ENCODE peak calls at places on chromosomes 4 and X, in nine cellular contexts. U is OCI-LY7, N is left ventricle myocardium inferior, P is AG04449, V is HFF-Myc, W is tibial nerve, J is endothelial cell of umbilical vein, M is retinal pigment epithelial cell, C is fibroblast of villous mesenchyme. B is an unnamed sample.

GRCh38 chrX:57772637-57773036 is 92.6 kb upstream of the NLRP2B start:
- DNase-seq in M (no peak), V (no peak), P (no peak), C (no peak), N (no peak), W (no peak), J (no peak), U (no peak), B (no peak)

GRCh38 chrX:53089224-53089842 is 4.6 kb upstream of the KANTR start:
- DNase-seq in V (no peak), N (peak), J (peak), C (peak), P (no peak), U (peak), M (no peak), W (peak), B (no peak)

GRCh38 chr4:148079945-148080344 is 348.1 kb downstream of the ARHGAP10 start:
- DNase-seq in U (no peak), J (no peak), V (no peak), P (no peak), C (no peak), M (no peak), W (no peak), N (no peak), B (no peak)

GRCh38 chr4:84866295-84866694 is 100.2 kb downstream of the WDFY3 start:
- DNase-seq in P (no peak), V (no peak), W (no peak), N (no peak), C (no peak), J (no peak), M (no peak), U (no peak), B (no peak)

GRCh38 chrX:112521658-112522057 is 158.1 kb downstream of the LHFPL1 start:
- DNase-seq in P (no peak), W (no peak), J (no peak), N (no peak), U (no peak), C (no peak), M (no peak), V (no peak), B (no peak)

GRCh38 chr4:19689511-19689910 is 562.2 kb upstream of the SLIT2 start:
- DNase-seq in W (no peak), U (no peak), J (peak), P (peak), M (peak), C (peak), V (no peak), N (no peak), B (no peak)

GRCh38 chr4:95363579-95363965 is 185.2 kb downstream of the UNC5C start:
- DNase-seq in N (no peak), U (no peak), P (no peak), V (no peak), M (no peak), C (peak), W (no peak), J (no peak), B (no peak)

GRCh38 chr4:13627185-13627605 is 330 bp downstream of the BOD1L1 start:
- DNase-seq in U (peak), N (no peak), W (no peak), P (no peak), C (peak), J (peak), V (no peak), M (no peak), B (no peak)

GRCh38 chrX:21926116-21926515 is 14.4 kb upstream of the SMS start:
- DNase-seq in U (no peak), J (peak), C (peak), P (no peak), M (no peak), N (no peak), W (no peak), V (no peak), B (no peak)

GRCh38 chrX:155888139-155888538 is 7.0 kb downstream of the VAMP7 start:
- DNase-seq in M (peak), P (peak), V (peak), N (no peak), U (no peak), J (peak), W (no peak), C (peak), B (no peak)

GRCh38 chrX:101686574-101686973 is 26.9 kb upstream of the ARMCX2 start:
- DNase-seq in J (no peak), V (no peak), P (no peak), C (no peak), U (no peak), N (no peak), W (no peak), M (no peak), B (no peak)

GRCh38 chrX:153878969-153879653 is 6.9 kb downstream of the L1CAM start:
- DNase-seq in C (no peak), N (no peak), J (no peak), U (no peak), M (no peak), V (no peak), W (no peak), P (no peak), B (no peak)

GRCh38 chr4:144171697-144172096 is 31.2 kb upstream of the GYPA start:
- DNase-seq in M (no peak), N (no peak), W (no peak), U (no peak), C (no peak), V (no peak), J (no peak), P (no peak), B (no peak)

GRCh38 chr4:77203380-77204197 is 46.6 kb downstream of the CCNG2 start:
- DNase-seq in M (no peak), V (peak), C (peak), W (peak), P (peak), U (peak), J (peak), N (peak), B (peak)

GRCh38 chrX:120840826-120841225 is 34.8 kb downstream of the CT47B1 start:
- DNase-seq in M (peak), N (no peak), U (no peak), V (no peak), C (peak), P (peak), J (peak), W (no peak), B (no peak)

GRCh38 chrX:1442724-1443367 is 9.9 kb downstream of the ASMTL start:
- DNase-seq in N (no peak), J (no peak), W (no peak), P (no peak), U (no peak), C (no peak), M (no peak), V (no peak), B (no peak)

GRCh38 chrX:134545524-134545923 is 85.6 kb downstream of the HPRT1 start:
- DNase-seq in U (no peak), W (no peak), N (no peak), C (no peak), J (no peak), P (no peak), V (no peak), M (no peak), B (no peak)

GRCh38 chr4:153789741-153790651 is 1.1 kb upstream of the SFRP2 start:
- DNase-seq in P (no peak), U (no peak), J (no peak), V (no peak), N (no peak), C (no peak), W (peak), M (no peak), B (no peak)

GRCh38 chr4:16897351-16897750 is 1.1 kb downstream of the LDB2 start:
- DNase-seq in U (no peak), N (no peak), M (no peak), C (no peak), J (no peak), W (no peak), P (no peak), V (no peak), B (no peak)

GRCh38 chr4:106604319-106605051 is 235.9 kb upstream of the GIMD1 start:
- DNase-seq in U (no peak), N (no peak), V (no peak), M (no peak), C (no peak), W (no peak), J (no peak), P (no peak), B (no peak)

GRCh38 chr4:75547647-75548387 is 8.0 kb upstream of the ODAPH start:
- DNase-seq in N (peak), V (peak), P (no peak), M (no peak), C (peak), J (no peak), W (peak), U (peak), B (peak)

GRCh38 chr4:74738756-74739155 is 55.6 kb downstream of the BTC start:
- DNase-seq in M (no peak), J (no peak), C (peak), U (no peak), P (no peak), N (no peak), W (no peak), V (peak), B (no peak)

GRCh38 chr4:82802906-82803305 is 4.3 kb upstream of the SCD5 start:
- DNase-seq in U (no peak), P (no peak), W (no peak), V (no peak), J (no peak), M (no peak), C (no peak), N (no peak), B (no peak)

GRCh38 chrX:136250191-136251041 is 784 bp downstream of the MAP7D3 start:
- DNase-seq in J (peak), M (no peak), C (no peak), U (peak), W (peak), V (no peak), N (no peak), P (no peak), B (no peak)

GRCh38 chr4:11720292-11720691 is 291.6 kb upstream of the HS3ST1 start:
- DNase-seq in P (no peak), J (peak), W (peak), C (peak), N (no peak), V (no peak), M (no peak), U (no peak), B (no peak)

GRCh38 chr4:74531952-74532794 is 87.2 kb downstream of the AREG start:
- DNase-seq in M (no peak), N (no peak), C (peak), U (peak), J (peak), V (no peak), W (no peak), P (peak), B (no peak)

GRCh38 chr4:28073860-28074555 is 1213.4 kb downstream of the STIM2 start:
- DNase-seq in C (no peak), N (no peak), P (no peak), J (no peak), U (no peak), V (no peak), W (no peak), M (no peak), B (no peak)

GRCh38 chr4:68373513-68373912 is 23.6 kb upstream of the YTHDC1 start:
- DNase-seq in M (peak), C (peak), N (peak), W (peak), J (peak), U (no peak), V (no peak), P (no peak), B (peak)

GRCh38 chr4:10276152-10276551 is 159.6 kb upstream of the WDR1 start:
- DNase-seq in N (no peak), P (no peak), W (no peak), M (no peak), J (no peak), C (no peak), V (no peak), U (no peak), B (no peak)

GRCh38 chrX:386239-386767 is 404 bp downstream of the PPP2R3B start:
- DNase-seq in J (no peak), U (peak), P (no peak), W (no peak), N (no peak), C (no peak), V (no peak), M (no peak), B (no peak)

GRCh38 chrX:42269186-42269585 is 345.8 kb upstream of the CASK start:
- DNase-seq in W (no peak), M (no peak), J (no peak), V (no peak), N (no peak), U (no peak), P (no peak), C (peak), B (no peak)

GRCh38 chr4:184961693-184962092 is 56.6 kb upstream of the HELT start:
- DNase-seq in N (no peak), M (no peak), V (no peak), J (no peak), C (no peak), U (no peak), W (no peak), P (no peak), B (no peak)

GRCh38 chr4:102356562-102357202 is 11.4 kb upstream of the SLC39A8 start:
- DNase-seq in M (no peak), U (no peak), N (no peak), C (no peak), P (no peak), J (no peak), W (no peak), V (no peak), B (no peak)

GRCh38 chrX:31546130-31546529 is 474.3 kb upstream of the FTHL17 start:
- DNase-seq in P (peak), V (peak), U (no peak), W (no peak), J (peak), N (no peak), C (peak), M (peak), B (no peak)

GRCh38 chrX:16633754-16634153 is 16.2 kb upstream of the S100G start:
- DNase-seq in U (no peak), M (no peak), J (peak), P (no peak), V (no peak), W (no peak), C (peak), N (no peak), B (no peak)

GRCh38 chrX:110346681-110347080 is 12.0 kb upstream of the RTL9 start:
- DNase-seq in W (no peak), C (peak), V (no peak), U (no peak), M (no peak), J (no peak), N (peak), P (no peak), B (no peak)
- TF ChIP-seq CTCF in W (no peak), C (peak), V (no peak), U (no peak), M (no peak), J (no peak), N (no peak), P (peak), B (no peak)

DNA sequence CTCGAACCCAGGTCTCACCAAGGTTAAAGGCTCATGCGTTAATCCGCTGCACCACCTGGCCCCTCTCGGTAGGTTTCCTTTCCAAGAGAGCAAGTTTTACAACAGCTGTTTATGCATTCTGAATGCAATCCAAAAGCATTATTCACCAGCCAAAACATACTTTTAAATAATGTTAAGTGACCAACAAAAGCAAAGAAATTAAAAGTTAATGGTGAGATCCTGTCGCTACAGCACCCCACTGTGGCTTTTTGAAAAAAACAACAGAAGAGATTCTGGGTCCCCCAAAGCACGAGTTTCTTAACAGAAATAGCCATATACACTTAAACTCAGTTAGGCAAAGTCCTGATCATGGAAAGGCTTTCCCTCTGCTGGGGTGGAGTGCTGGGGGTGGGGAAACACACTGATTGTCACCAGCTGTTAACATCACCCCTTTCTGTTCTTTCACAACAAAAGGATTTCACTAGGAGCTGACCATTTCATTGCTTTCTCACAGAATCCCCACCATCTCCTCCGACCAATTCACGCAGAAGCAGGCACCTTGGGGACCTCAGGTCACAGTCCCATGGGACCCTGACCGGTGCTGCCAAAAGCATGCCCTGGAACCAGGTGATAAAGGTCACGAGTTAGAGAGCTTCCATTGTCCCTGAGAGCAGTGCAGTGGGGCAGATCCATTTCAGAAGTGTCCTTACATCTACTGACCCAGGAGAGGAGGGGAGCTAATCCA is 51.2 kb downstream of the ZNF827 start:
- DNase-seq in P (peak), U (peak), J (peak), C (peak), M (no peak), V (peak), W (no peak), N (no peak), B (no peak)
- TF ChIP-seq CTCF in P (no peak), U (no peak), J (no peak), C (peak), M (no peak), V (peak), W (no peak), N (peak), B (no peak)

DNA sequence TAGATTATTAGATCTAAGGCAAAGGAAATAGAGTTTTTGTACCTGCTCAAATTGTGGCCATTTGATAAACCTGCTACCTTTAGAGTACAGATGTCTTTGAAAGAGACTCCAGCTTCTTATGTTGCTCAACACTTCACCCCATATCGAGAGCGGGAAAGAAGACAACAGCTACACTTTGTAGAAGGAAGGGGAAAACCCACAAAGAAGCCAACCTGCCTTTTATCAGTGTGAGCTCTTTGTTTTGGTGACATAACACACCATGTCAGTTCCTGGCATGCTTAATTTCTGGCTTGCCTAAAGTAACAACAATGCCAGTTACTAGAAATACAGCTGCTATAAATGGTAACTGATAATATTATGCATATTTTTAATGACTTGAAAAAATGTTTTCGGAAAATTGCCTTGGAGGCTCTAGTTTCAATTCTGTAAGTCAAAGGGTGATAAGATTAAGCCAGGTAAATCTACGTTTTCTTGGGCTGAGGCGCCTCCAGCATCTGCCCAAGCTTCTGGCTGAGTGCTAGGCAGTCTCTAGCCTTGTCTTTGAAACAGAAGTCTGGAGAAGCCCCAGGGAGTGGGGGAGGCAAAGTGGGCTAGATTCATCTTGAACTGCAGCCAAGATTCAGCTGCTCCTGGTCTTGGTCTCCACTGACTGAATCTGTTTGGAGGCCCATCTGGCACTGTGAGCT is 186.9 kb upstream of the LEF1 start:
- DNase-seq in W (no peak), M (no peak), V (no peak), U (no peak), C (no peak), P (no peak), J (no peak), N (no peak), B (no peak)
- TF ChIP-seq CTCF in W (no peak), M (no peak), V (no peak), U (no peak), C (no peak), P (no peak), J (no peak), N (no peak), B (no peak)

GRCh38 chr4:2469192-2469984 is 482 bp downstream of the RNF4 start:
- DNase-seq in M (no peak), U (peak), V (no peak), J (no peak), C (peak), N (peak), P (no peak), W (peak), B (peak)
- TF ChIP-seq CTCF in M (no peak), U (no peak), V (no peak), J (no peak), C (no peak), N (no peak), P (no peak), W (no peak), B (no peak)